ENCODE peak calls at places on chromosomes 4 and X, in eight cellular contexts. G, D, J, L, C, F, V and H are unnamed samples.

GRCh38 chrX:12383196-12383595 is 244.9 kb downstream of the FRMPD4 start:
- DNase-seq in F (no peak), C (no peak), D (no peak), V (no peak), J (no peak), G (no peak), L (no peak), H (no peak)

GRCh38 chr4:119532319-119532718 is 96.3 kb downstream of the PDE5A start:
- DNase-seq in J (no peak), C (no peak), L (no peak), D (no peak), V (no peak), G (no peak), F (no peak), H (no peak)

GRCh38 chr4:76666940-76667532 is 230.9 kb downstream of the SOWAHB start:
- DNase-seq in L (no peak), C (no peak), D (no peak), J (no peak), G (no peak), V (no peak), F (no peak), H (no peak)

GRCh38 chrX:103157511-103158316 is 57.2 kb upstream of the BEX4 start:
- DNase-seq in C (no peak), G (no peak), F (peak), J (no peak), D (peak), L (no peak), V (peak), H (no peak)

GRCh38 chrX:101764538-101764937 is 104.9 kb upstream of the ARMCX2 start:
- DNase-seq in J (no peak), D (no peak), G (no peak), C (no peak), L (no peak), F (no peak), V (no peak), H (no peak)

GRCh38 chr4:7854211-7854610 is 85.5 kb downstream of the AFAP1 start:
- DNase-seq in J (no peak), L (no peak), C (no peak), V (peak), G (no peak), F (no peak), D (peak), H (no peak)

GRCh38 chr4:45155081-45155777 is 428.9 kb upstream of the GNPDA2 start:
- DNase-seq in L (no peak), D (no peak), C (no peak), F (no peak), G (no peak), V (no peak), J (no peak), H (peak)

GRCh38 chr4:107951551-107951950 is 20.2 kb downstream of the CYP2U1 start:
- DNase-seq in D (no peak), V (no peak), C (peak), J (no peak), L (no peak), G (no peak), F (no peak), H (peak)

GRCh38 chrX:47752685-47753084 is 84.0 kb upstream of the ZNF81 start:
- DNase-seq in C (no peak), V (no peak), G (no peak), F (no peak), L (no peak), J (no peak), D (no peak), H (no peak)

GRCh38 chr4:94976371-94977011 is 218.7 kb downstream of the BMPR1B start:
- DNase-seq in D (no peak), J (no peak), F (no peak), C (peak), L (no peak), G (no peak), V (no peak), H (peak)

GRCh38 chr4:44928062-44928380 is 201.7 kb upstream of the GNPDA2 start:
- DNase-seq in L (no peak), J (no peak), C (no peak), V (peak), G (no peak), D (peak), F (no peak), H (no peak)

GRCh38 chr4:19735012-19735411 is 516.7 kb upstream of the SLIT2 start:
- DNase-seq in F (no peak), C (no peak), G (no peak), D (no peak), L (no peak), V (no peak), J (no peak), H (no peak)

GRCh38 chr4:24970191-24970590 is 57.3 kb upstream of the CCDC149 start:
- DNase-seq in J (no peak), D (no peak), V (no peak), G (no peak), C (no peak), L (no peak), F (no peak), H (no peak)

GRCh38 chr4:75146223-75146622 is 213.3 kb downstream of the PARM1 start:
- DNase-seq in C (no peak), F (no peak), L (no peak), G (no peak), D (no peak), V (no peak), J (no peak), H (no peak)

GRCh38 chrX:56033495-56034180 is 198.5 kb upstream of the KLF8 start:
- DNase-seq in F (no peak), J (no peak), G (no peak), L (no peak), C (no peak), D (no peak), V (no peak), H (no peak)

GRCh38 chr4:119498520-119498919 is 130.1 kb downstream of the PDE5A start:
- DNase-seq in J (no peak), V (no peak), G (peak), C (no peak), L (peak), D (peak), F (no peak), H (no peak)

GRCh38 chr4:13218316-13218958 is 265.7 kb downstream of the RAB28 start:
- DNase-seq in L (no peak), C (no peak), D (peak), J (no peak), G (no peak), F (no peak), V (no peak), H (no peak)